ENCODE peak calls at places on chromosomes 11 and 22, in six cellular contexts. C, U, I, T, F and K are unnamed samples.

GRCh38 chr11:74932797-74933196 is 16.1 kb downstream of the XRRA1 start:
- DNase-seq in C (no peak), U (peak; percentile 61), I (no peak), T (no peak), F (no peak), K (no peak)

GRCh38 chr11:130710442-130711101 is 205.7 kb downstream of the SNX19 start:
- DNase-seq in C (no peak), U (no peak), I (no peak), T (no peak), F (no peak), K (no peak)

GRCh38 chr11:122979815-122980656 is 1.6 kb downstream of the BSX start:
- DNase-seq in C (no peak), U (no peak), I (no peak), T (no peak), F (no peak), K (no peak)

GRCh38 chr22:45649809-45650208 is 21.8 kb upstream of the ATXN10 start:
- DNase-seq in C (no peak), U (no peak), I (no peak), T (no peak), F (no peak), K (no peak)

GRCh38 chr11:33635161-33635560 is 65.5 kb downstream of the C11orf91 start:
- DNase-seq in C (no peak), U (peak; percentile 18), I (no peak), T (no peak), F (no peak), K (no peak)

GRCh38 chr22:19871023-19871844 is 16.6 kb upstream of the GNB1L start:
- DNase-seq in C (no peak), U (no peak), I (no peak), T (no peak), F (no peak), K (no peak)

GRCh38 chr11:83923961-83924360 is 637.8 kb upstream of the CCDC90B start:
- DNase-seq in C (no peak), U (no peak), I (no peak), T (no peak), F (no peak), K (no peak)

GRCh38 chr22:39236321-39237275 is 8.2 kb downstream of the PDGFB start:
- DNase-seq in C (no peak), U (peak; percentile 71), I (no peak), T (no peak), F (peak; percentile 53), K (peak; percentile 89)

GRCh38 chr11:116046127-116046526 is 541.9 kb upstream of the CADM1 start:
- DNase-seq in C (no peak), U (peak; percentile 15), I (no peak), T (no peak), F (no peak), K (no peak)

GRCh38 chr11:35540526-35540925 is 15.1 kb upstream of the PAMR1 start:
- DNase-seq in C (no peak), U (no peak), I (no peak), T (no peak), F (no peak), K (no peak)

GRCh38 chr11:117189941-117190544 is 9.1 kb upstream of the TAGLN start:
- DNase-seq in C (no peak), U (no peak), I (no peak), T (no peak), F (no peak), K (no peak)

GRCh38 chr11:45209904-45210699 is 63.7 kb downstream of the PRDM11 start:
- DNase-seq in C (peak; percentile 62), U (no peak), I (no peak), T (no peak), F (no peak), K (peak; percentile 20)

GRCh38 chr22:32446321-32446720 is 17.9 kb downstream of the BPIFC start:
- DNase-seq in C (no peak), U (no peak), I (no peak), T (no peak), F (no peak), K (no peak)